ENCODE peak calls at places on chromosomes 3 and 15, in seven cellular contexts. One of them, this sample, is unnamed.

GRCh38 chr3:50242371-50242770 is 6.4 kb downstream of the GNAI2 start:
- DNase-seq in A549: no peak
- DNase-seq in lower leg skin: no peak
- DNase-seq in NB4: no peak
- DNase-seq in fibroblast of villous mesenchyme: no peak
- DNase-seq in IMR-90: no peak
- DNase-seq in kidney epithelial cell: no peak
- DNase-seq in this sample: no peak

GRCh38 chr3:106609666-106610301 is 741.0 kb upstream of the CBLB start:
- DNase-seq in A549: peak
- DNase-seq in lower leg skin: no peak
- DNase-seq in NB4: peak
- DNase-seq in fibroblast of villous mesenchyme: peak
- DNase-seq in IMR-90: peak
- DNase-seq in kidney epithelial cell: peak
- DNase-seq in this sample: peak

GRCh38 chr3:141530133-141530768 is 43.4 kb downstream of the RASA2 start:
- DNase-seq in A549: no peak
- DNase-seq in lower leg skin: no peak
- DNase-seq in NB4: peak
- DNase-seq in fibroblast of villous mesenchyme: peak
- DNase-seq in IMR-90: peak
- DNase-seq in kidney epithelial cell: no peak
- DNase-seq in this sample: peak

GRCh38 chr3:50562866-50563265 is 4.7 kb downstream of the C3orf18 start:
- DNase-seq in A549: no peak
- DNase-seq in lower leg skin: no peak
- DNase-seq in NB4: no peak
- DNase-seq in fibroblast of villous mesenchyme: peak
- DNase-seq in IMR-90: peak
- DNase-seq in kidney epithelial cell: no peak
- DNase-seq in this sample: peak

GRCh38 chr3:194267744-194268658 is 83.1 kb downstream of the CPN2 start:
- DNase-seq in A549: no peak
- DNase-seq in lower leg skin: peak
- DNase-seq in NB4: no peak
- DNase-seq in fibroblast of villous mesenchyme: no peak
- DNase-seq in IMR-90: peak
- DNase-seq in kidney epithelial cell: no peak
- DNase-seq in this sample: no peak

GRCh38 chr3:179589143-179589542 is 15.3 kb downstream of the MRPL47 start:
- DNase-seq in A549: no peak
- DNase-seq in lower leg skin: no peak
- DNase-seq in NB4: no peak
- DNase-seq in fibroblast of villous mesenchyme: peak
- DNase-seq in IMR-90: peak
- DNase-seq in kidney epithelial cell: no peak
- DNase-seq in this sample: no peak

GRCh38 chr3:151969026-151969658 is 95.7 kb downstream of the SUCNR1 start:
- DNase-seq in A549: no peak
- DNase-seq in lower leg skin: no peak
- DNase-seq in NB4: no peak
- DNase-seq in fibroblast of villous mesenchyme: no peak
- DNase-seq in IMR-90: peak
- DNase-seq in kidney epithelial cell: no peak
- DNase-seq in this sample: no peak

GRCh38 chr3:17044844-17045243 is 160.1 kb downstream of the PLCL2 start:
- DNase-seq in A549: no peak
- DNase-seq in lower leg skin: no peak
- DNase-seq in NB4: no peak
- DNase-seq in fibroblast of villous mesenchyme: peak
- DNase-seq in IMR-90: no peak
- DNase-seq in kidney epithelial cell: no peak
- DNase-seq in this sample: no peak

GRCh38 chr15:87209891-87210649 is 1046.5 kb downstream of the NTRK3 start:
- DNase-seq in A549: no peak
- DNase-seq in lower leg skin: no peak
- DNase-seq in NB4: no peak
- DNase-seq in fibroblast of villous mesenchyme: no peak
- DNase-seq in IMR-90: no peak
- DNase-seq in kidney epithelial cell: no peak
- DNase-seq in this sample: no peak

GRCh38 chr15:58440181-58440910 is 8.6 kb downstream of the LIPC start:
- DNase-seq in A549: peak
- DNase-seq in lower leg skin: peak
- DNase-seq in NB4: no peak
- DNase-seq in fibroblast of villous mesenchyme: peak
- DNase-seq in IMR-90: peak
- DNase-seq in kidney epithelial cell: no peak
- DNase-seq in this sample: peak

GRCh38 chr15:92100751-92101150 is 247.2 kb downstream of the SLCO3A1 start:
- DNase-seq in A549: no peak
- DNase-seq in lower leg skin: no peak
- DNase-seq in NB4: no peak
- DNase-seq in fibroblast of villous mesenchyme: no peak
- DNase-seq in IMR-90: no peak
- DNase-seq in kidney epithelial cell: no peak
- DNase-seq in this sample: no peak

GRCh38 chr3:174495231-174495755 is 363.8 kb upstream of the NAALADL2 start:
- DNase-seq in A549: no peak
- DNase-seq in lower leg skin: no peak
- DNase-seq in NB4: no peak
- DNase-seq in fibroblast of villous mesenchyme: peak
- DNase-seq in IMR-90: peak
- DNase-seq in kidney epithelial cell: no peak
- DNase-seq in this sample: no peak

GRCh38 chr3:132435911-132436425 is 18.7 kb downstream of the DNAJC13 start:
- DNase-seq in A549: no peak
- DNase-seq in lower leg skin: no peak
- DNase-seq in NB4: peak
- DNase-seq in fibroblast of villous mesenchyme: peak
- DNase-seq in IMR-90: no peak
- DNase-seq in kidney epithelial cell: no peak
- DNase-seq in this sample: no peak

GRCh38 chr3:54123538-54124196 is 1.3 kb downstream of the CACNA2D3 start:
- DNase-seq in A549: no peak
- DNase-seq in lower leg skin: no peak
- DNase-seq in NB4: no peak
- DNase-seq in fibroblast of villous mesenchyme: no peak
- DNase-seq in IMR-90: no peak
- DNase-seq in kidney epithelial cell: no peak
- DNase-seq in this sample: no peak

GRCh38 chr3:86991840-86992430 is 986 bp upstream of the VGLL3 start:
- DNase-seq in A549: no peak
- DNase-seq in lower leg skin: no peak
- DNase-seq in NB4: no peak
- DNase-seq in fibroblast of villous mesenchyme: no peak
- DNase-seq in IMR-90: peak
- DNase-seq in kidney epithelial cell: no peak
- DNase-seq in this sample: no peak

GRCh38 chr15:70493787-70494514 is 269.4 kb downstream of the UACA start:
- DNase-seq in A549: peak
- DNase-seq in lower leg skin: no peak
- DNase-seq in NB4: no peak
- DNase-seq in fibroblast of villous mesenchyme: peak
- DNase-seq in IMR-90: peak
- DNase-seq in kidney epithelial cell: no peak
- DNase-seq in this sample: no peak

DNA sequence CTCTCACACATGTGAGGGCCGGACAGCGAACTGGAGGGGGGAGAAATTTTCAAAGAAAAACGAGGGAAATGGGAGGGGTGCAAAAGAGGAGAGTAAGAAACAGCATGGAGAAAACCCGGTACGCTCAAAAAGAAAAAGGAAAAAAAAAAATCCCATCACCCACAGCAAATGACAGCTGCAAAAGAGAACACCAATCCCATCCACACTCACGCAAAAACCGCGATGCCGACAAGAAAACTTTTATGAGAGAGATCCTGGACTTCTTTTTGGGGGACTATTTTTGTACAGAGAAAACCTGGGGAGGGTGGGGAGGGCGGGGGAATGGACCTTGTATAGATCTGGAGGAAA is 1.5 kb downstream of the SOX2 start:
- DNase-seq in A549: no peak
- DNase-seq in lower leg skin: no peak
- DNase-seq in NB4: no peak
- DNase-seq in fibroblast of villous mesenchyme: no peak
- DNase-seq in IMR-90: no peak
- DNase-seq in kidney epithelial cell: no peak
- DNase-seq in this sample: no peak
- H3K4me3 ChIP-seq in A549: peak
- H3K4me3 ChIP-seq in lower leg skin: no peak
- H3K4me3 ChIP-seq in NB4: no peak
- H3K4me3 ChIP-seq in fibroblast of villous mesenchyme: no peak
- H3K4me3 ChIP-seq in IMR-90: no peak
- H3K4me3 ChIP-seq in kidney epithelial cell: no peak
- H3K4me3 ChIP-seq in this sample: no peak

GRCh38 chr3:127894461-127894860 is 20.6 kb upstream of the KBTBD12 start:
- DNase-seq in A549: no peak
- DNase-seq in lower leg skin: no peak
- DNase-seq in NB4: no peak
- DNase-seq in fibroblast of villous mesenchyme: no peak
- DNase-seq in IMR-90: no peak
- DNase-seq in kidney epithelial cell: no peak
- DNase-seq in this sample: no peak
- TF ChIP-seq CTCF in A549: no peak
- TF ChIP-seq CTCF in lower leg skin: no peak
- TF ChIP-seq CTCF in NB4: no peak
- TF ChIP-seq CTCF in fibroblast of villous mesenchyme: no peak
- TF ChIP-seq CTCF in IMR-90: no peak
- TF ChIP-seq CTCF in kidney epithelial cell: no peak
- TF ChIP-seq CTCF in this sample: no peak

GRCh38 chr3:84126160-84126559 is 832.6 kb upstream of the CADM2 start:
- DNase-seq in A549: no peak
- DNase-seq in lower leg skin: no peak
- DNase-seq in NB4: no peak
- DNase-seq in fibroblast of villous mesenchyme: no peak
- DNase-seq in IMR-90: no peak
- DNase-seq in kidney epithelial cell: no peak
- DNase-seq in this sample: no peak
- H3K4me3 ChIP-seq in A549: no peak
- H3K4me3 ChIP-seq in lower leg skin: no peak
- H3K4me3 ChIP-seq in NB4: no peak
- H3K4me3 ChIP-seq in fibroblast of villous mesenchyme: no peak
- H3K4me3 ChIP-seq in IMR-90: no peak
- H3K4me3 ChIP-seq in kidney epithelial cell: no peak
- H3K4me3 ChIP-seq in this sample: no peak

GRCh38 chr3:42755681-42756578 is 17.1 kb downstream of the CCDC13 start:
- DNase-seq in A549: peak
- DNase-seq in lower leg skin: peak
- DNase-seq in NB4: peak
- DNase-seq in fibroblast of villous mesenchyme: peak
- DNase-seq in IMR-90: peak
- DNase-seq in kidney epithelial cell: no peak
- DNase-seq in this sample: no peak
- TF ChIP-seq CTCF in A549: no peak
- TF ChIP-seq CTCF in lower leg skin: no peak
- TF ChIP-seq CTCF in NB4: peak
- TF ChIP-seq CTCF in fibroblast of villous mesenchyme: peak
- TF ChIP-seq CTCF in IMR-90: peak
- TF ChIP-seq CTCF in kidney epithelial cell: peak
- TF ChIP-seq CTCF in this sample: peak

GRCh38 chr15:84832446-84833040 is 15.4 kb downstream of the ALPK3 start:
- DNase-seq in A549: no peak
- DNase-seq in lower leg skin: peak
- DNase-seq in NB4: no peak
- DNase-seq in fibroblast of villous mesenchyme: no peak
- DNase-seq in IMR-90: no peak
- DNase-seq in kidney epithelial cell: no peak
- DNase-seq in this sample: no peak
- H3K4me3 ChIP-seq in A549: no peak
- H3K4me3 ChIP-seq in lower leg skin: no peak
- H3K4me3 ChIP-seq in NB4: no peak
- H3K4me3 ChIP-seq in fibroblast of villous mesenchyme: no peak
- H3K4me3 ChIP-seq in IMR-90: no peak
- H3K4me3 ChIP-seq in kidney epithelial cell: no peak
- H3K4me3 ChIP-seq in this sample: no peak

GRCh38 chr3:127174284-127174683 is 18.6 kb upstream of the PRR23E start:
- DNase-seq in A549: no peak
- DNase-seq in lower leg skin: peak
- DNase-seq in NB4: no peak
- DNase-seq in fibroblast of villous mesenchyme: no peak
- DNase-seq in IMR-90: no peak
- DNase-seq in kidney epithelial cell: no peak
- DNase-seq in this sample: no peak

GRCh38 chr3:127174715-127175140 is 18.2 kb upstream of the PRR23E start:
- DNase-seq in A549: no peak
- DNase-seq in lower leg skin: peak
- DNase-seq in NB4: no peak
- DNase-seq in fibroblast of villous mesenchyme: no peak
- DNase-seq in IMR-90: no peak
- DNase-seq in kidney epithelial cell: no peak
- DNase-seq in this sample: no peak

GRCh38 chr3:127173516-127174166 is 19.3 kb upstream of the PRR23E start:
- DNase-seq in A549: no peak
- DNase-seq in lower leg skin: no peak
- DNase-seq in NB4: no peak
- DNase-seq in fibroblast of villous mesenchyme: no peak
- DNase-seq in IMR-90: no peak
- DNase-seq in kidney epithelial cell: no peak
- DNase-seq in this sample: no peak

GRCh38 chr3:127175272-127175671 is 17.7 kb upstream of the PRR23E start:
- DNase-seq in A549: no peak
- DNase-seq in lower leg skin: peak
- DNase-seq in NB4: no peak
- DNase-seq in fibroblast of villous mesenchyme: no peak
- DNase-seq in IMR-90: no peak
- DNase-seq in kidney epithelial cell: no peak
- DNase-seq in this sample: no peak

GRCh38 chr3:127177226-127177625 is 15.7 kb upstream of the PRR23E start:
- DNase-seq in A549: no peak
- DNase-seq in lower leg skin: no peak
- DNase-seq in NB4: peak
- DNase-seq in fibroblast of villous mesenchyme: peak
- DNase-seq in IMR-90: no peak
- DNase-seq in kidney epithelial cell: no peak
- DNase-seq in this sample: no peak
- TF ChIP-seq CTCF in A549: no peak
- TF ChIP-seq CTCF in lower leg skin: no peak
- TF ChIP-seq CTCF in NB4: no peak
- TF ChIP-seq CTCF in fibroblast of villous mesenchyme: peak
- TF ChIP-seq CTCF in IMR-90: peak
- TF ChIP-seq CTCF in kidney epithelial cell: no peak
- TF ChIP-seq CTCF in this sample: no peak

This sample was measured in BJ.